ENCODE peak calls at places on chromosomes 5 and 9, in nine cellular contexts. B is activated T-cell treated with anti-CD3 and anti-CD28 coated beads for 48 hours; E is stimulated activated CD4-positive, alpha-beta T cell treated with anti-CD3 and anti-CD28 coated beads, Interleukin-1b, Interleukin-23, amount 100 ng/mL, for 1 hour; Q is MV-4-11; Y is DMS153; M is activated naive CD4-positive, alpha-beta T cell treated with anti-CD3 and anti-CD28 coated beads, Interleukin-2, amount 10 ng/mL, durations not matched to agents 7 days and 5 days; U is stimulated activated CD8-positive, alpha-beta memory T cell treated with anti-CD3 and anti-CD28 coated beads, Interleukin-15, amount 100 ng/mL, for 1 hour; X is GM12878; P is NCI-H748 treated with DMSO at 0.1 percent for 48 hours. F is an unnamed sample.

GRCh38 chr9:125472926-125473701 is 211.5 kb downstream of the GAPVD1 start:
- DNase-seq in B (no peak), E (no peak), Q (no peak), Y (no peak), M (no peak), U (no peak), X (no peak), P (no peak), F (no peak)

GRCh38 chr5:83376461-83376860 is 95.1 kb upstream of the VCAN start:
- DNase-seq in B (no peak), E (no peak), Q (no peak), Y (no peak), M (no peak), U (no peak), X (no peak), P (no peak), F (no peak)

GRCh38 chr5:178794433-178794832 is 64.0 kb upstream of the ZNF354A start:
- DNase-seq in B (no peak), E (no peak), Q (no peak), Y (no peak), M (no peak), U (no peak), X (no peak), P (no peak), F (no peak)

GRCh38 chr5:65062684-65063083 is 294.0 kb downstream of the CWC27 start:
- DNase-seq in B (no peak), E (no peak), Q (no peak), Y (no peak), M (no peak), U (no peak), X (no peak), P (no peak), F (no peak)

GRCh38 chr9:37956904-37957663 is 53.2 kb upstream of the SLC25A51 start:
- DNase-seq in B (no peak), E (no peak), Q (no peak), Y (no peak), M (no peak), U (no peak), X (no peak), P (no peak), F (no peak)

GRCh38 chr9:22175972-22176545 is 167.0 kb upstream of the CDKN2B start:
- DNase-seq in B (no peak), E (no peak), Q (no peak), Y (no peak), M (no peak), U (no peak), X (no peak), P (no peak), F (no peak)

GRCh38 chr9:137836831-137837241 is 40.7 kb upstream of the CACNA1B start:
- DNase-seq in B (no peak), E (no peak), Q (no peak), Y (no peak), M (no peak), U (no peak), X (no peak), P (no peak), F (no peak)

GRCh38 chr9:127915325-127915752 is 1.5 kb downstream of the ST6GALNAC4 start:
- DNase-seq in B (no peak), E (no peak), Q (no peak), Y (no peak), M (no peak), U (no peak), X (no peak), P (no peak), F (no peak)

GRCh38 chr5:95327211-95327610 is 42.3 kb upstream of the MCTP1 start:
- DNase-seq in B (no peak), E (no peak), Q (no peak), Y (no peak), M (no peak), U (no peak), X (no peak), P (no peak), F (no peak)

GRCh38 chr5:76439929-76440328 is 36.8 kb downstream of the IQGAP2 start:
- DNase-seq in B (no peak), E (no peak), Q (no peak), Y (no peak), M (no peak), U (no peak), X (no peak), P (no peak), F (no peak)